ENCODE peak calls at places on chromosome 18, in seven cellular contexts. One of them, this sample, is unnamed.

GRCh38 chr18:56353676-56354260 is 284.6 kb downstream of the TXNL1 start:
- DNase-seq in stimulated activated CD4-positive, alpha-beta T cell treated with anti-CD3 and anti-CD28 coated beads, Interleukin-1b, Interleukin-23, amount 100 ng/mL, for 1 hour: no peak
- DNase-seq in NCI-H1105: no peak
- DNase-seq in PC-9: no peak
- DNase-seq in cerebellar nuclear complex: no peak
- DNase-seq in HTR-8/SVneo: no peak
- DNase-seq in NCI-H2029: no peak
- DNase-seq in this sample: no peak

GRCh38 chr18:3449702-3450357 is at the start of gene TGIF1:
- DNase-seq in PC-9: peak
- DNase-seq in NCI-H2029: peak
- DNase-seq in NCI-H1105: no peak
- DNase-seq in cerebellar nuclear complex: no peak
- DNase-seq in HTR-8/SVneo: no peak
- DNase-seq in stimulated activated CD4-positive, alpha-beta T cell treated with anti-CD3 and anti-CD28 coated beads, Interleukin-1b, Interleukin-23, amount 100 ng/mL, for 1 hour: no peak
- DNase-seq in this sample: peak

GRCh38 chr18:7598167-7599062 is 31.3 kb downstream of the PTPRM start:
- DNase-seq in PC-9: peak
- DNase-seq in HTR-8/SVneo: no peak
- DNase-seq in NCI-H1105: no peak
- DNase-seq in stimulated activated CD4-positive, alpha-beta T cell treated with anti-CD3 and anti-CD28 coated beads, Interleukin-1b, Interleukin-23, amount 100 ng/mL, for 1 hour: no peak
- DNase-seq in cerebellar nuclear complex: no peak
- DNase-seq in NCI-H2029: no peak
- DNase-seq in this sample: no peak

GRCh38 chr18:50749945-50750344 is 69.9 kb downstream of the MRO start:
- DNase-seq in HTR-8/SVneo: no peak
- DNase-seq in NCI-H2029: no peak
- DNase-seq in stimulated activated CD4-positive, alpha-beta T cell treated with anti-CD3 and anti-CD28 coated beads, Interleukin-1b, Interleukin-23, amount 100 ng/mL, for 1 hour: no peak
- DNase-seq in PC-9: no peak
- DNase-seq in NCI-H1105: no peak
- DNase-seq in cerebellar nuclear complex: no peak
- DNase-seq in this sample: no peak

GRCh38 chr18:38539871-38540270 is 974.3 kb upstream of the CELF4 start:
- DNase-seq in stimulated activated CD4-positive, alpha-beta T cell treated with anti-CD3 and anti-CD28 coated beads, Interleukin-1b, Interleukin-23, amount 100 ng/mL, for 1 hour: no peak
- DNase-seq in NCI-H2029: no peak
- DNase-seq in cerebellar nuclear complex: no peak
- DNase-seq in NCI-H1105: no peak
- DNase-seq in HTR-8/SVneo: no peak
- DNase-seq in PC-9: no peak
- DNase-seq in this sample: no peak

GRCh38 chr18:13338318-13338717 is 119.8 kb downstream of the LDLRAD4 start:
- DNase-seq in HTR-8/SVneo: no peak
- DNase-seq in stimulated activated CD4-positive, alpha-beta T cell treated with anti-CD3 and anti-CD28 coated beads, Interleukin-1b, Interleukin-23, amount 100 ng/mL, for 1 hour: no peak
- DNase-seq in NCI-H1105: no peak
- DNase-seq in NCI-H2029: no peak
- DNase-seq in PC-9: no peak
- DNase-seq in cerebellar nuclear complex: no peak
- DNase-seq in this sample: no peak

GRCh38 chr18:26547302-26548143 is 830 bp downstream of the KCTD1 start:
- DNase-seq in stimulated activated CD4-positive, alpha-beta T cell treated with anti-CD3 and anti-CD28 coated beads, Interleukin-1b, Interleukin-23, amount 100 ng/mL, for 1 hour: no peak
- DNase-seq in NCI-H1105: no peak
- DNase-seq in PC-9: no peak
- DNase-seq in NCI-H2029: no peak
- DNase-seq in HTR-8/SVneo: no peak
- DNase-seq in cerebellar nuclear complex: no peak
- DNase-seq in this sample: no peak

GRCh38 chr18:10343778-10344177 is 110.7 kb upstream of the APCDD1 start:
- DNase-seq in NCI-H2029: no peak
- DNase-seq in NCI-H1105: no peak
- DNase-seq in cerebellar nuclear complex: no peak
- DNase-seq in PC-9: no peak
- DNase-seq in stimulated activated CD4-positive, alpha-beta T cell treated with anti-CD3 and anti-CD28 coated beads, Interleukin-1b, Interleukin-23, amount 100 ng/mL, for 1 hour: no peak
- DNase-seq in HTR-8/SVneo: no peak
- DNase-seq in this sample: no peak

GRCh38 chr18:22197668-22198067 is 28.3 kb downstream of the GATA6 start:
- DNase-seq in NCI-H2029: no peak
- DNase-seq in cerebellar nuclear complex: no peak
- DNase-seq in NCI-H1105: no peak
- DNase-seq in HTR-8/SVneo: no peak
- DNase-seq in stimulated activated CD4-positive, alpha-beta T cell treated with anti-CD3 and anti-CD28 coated beads, Interleukin-1b, Interleukin-23, amount 100 ng/mL, for 1 hour: no peak
- DNase-seq in PC-9: no peak
- DNase-seq in this sample: no peak

GRCh38 chr18:74126684-74127482 is 20.8 kb downstream of the FBXO15 start:
- DNase-seq in NCI-H1105: no peak
- DNase-seq in HTR-8/SVneo: no peak
- DNase-seq in cerebellar nuclear complex: no peak
- DNase-seq in NCI-H2029: no peak
- DNase-seq in PC-9: no peak
- DNase-seq in stimulated activated CD4-positive, alpha-beta T cell treated with anti-CD3 and anti-CD28 coated beads, Interleukin-1b, Interleukin-23, amount 100 ng/mL, for 1 hour: no peak
- DNase-seq in this sample: no peak

GRCh38 chr18:3995476-3996102 is 459.5 kb downstream of the DLGAP1 start:
- DNase-seq in cerebellar nuclear complex: no peak
- DNase-seq in PC-9: no peak
- DNase-seq in HTR-8/SVneo: peak
- DNase-seq in NCI-H1105: peak
- DNase-seq in stimulated activated CD4-positive, alpha-beta T cell treated with anti-CD3 and anti-CD28 coated beads, Interleukin-1b, Interleukin-23, amount 100 ng/mL, for 1 hour: no peak
- DNase-seq in NCI-H2029: peak
- DNase-seq in this sample: peak

GRCh38 chr18:57430166-57430958 is 4.8 kb upstream of the ONECUT2 start:
- DNase-seq in PC-9: no peak
- DNase-seq in NCI-H1105: no peak
- DNase-seq in cerebellar nuclear complex: no peak
- DNase-seq in HTR-8/SVneo: no peak
- DNase-seq in NCI-H2029: no peak
- DNase-seq in stimulated activated CD4-positive, alpha-beta T cell treated with anti-CD3 and anti-CD28 coated beads, Interleukin-1b, Interleukin-23, amount 100 ng/mL, for 1 hour: no peak
- DNase-seq in this sample: no peak

GRCh38 chr18:39271654-39272053 is 1706.1 kb upstream of the CELF4 start:
- DNase-seq in NCI-H2029: no peak
- DNase-seq in cerebellar nuclear complex: no peak
- DNase-seq in stimulated activated CD4-positive, alpha-beta T cell treated with anti-CD3 and anti-CD28 coated beads, Interleukin-1b, Interleukin-23, amount 100 ng/mL, for 1 hour: no peak
- DNase-seq in PC-9: no peak
- DNase-seq in NCI-H1105: no peak
- DNase-seq in HTR-8/SVneo: no peak
- DNase-seq in this sample: no peak

GRCh38 chr18:12769136-12769535 is 66.3 kb downstream of the PSMG2 start:
- DNase-seq in cerebellar nuclear complex: no peak
- DNase-seq in NCI-H1105: no peak
- DNase-seq in PC-9: no peak
- DNase-seq in NCI-H2029: no peak
- DNase-seq in HTR-8/SVneo: no peak
- DNase-seq in stimulated activated CD4-positive, alpha-beta T cell treated with anti-CD3 and anti-CD28 coated beads, Interleukin-1b, Interleukin-23, amount 100 ng/mL, for 1 hour: no peak
- DNase-seq in this sample: no peak

GRCh38 chr18:32086866-32087265 is 4.8 kb upstream of the RNF138 start:
- DNase-seq in PC-9: no peak
- DNase-seq in NCI-H2029: no peak
- DNase-seq in cerebellar nuclear complex: no peak
- DNase-seq in stimulated activated CD4-positive, alpha-beta T cell treated with anti-CD3 and anti-CD28 coated beads, Interleukin-1b, Interleukin-23, amount 100 ng/mL, for 1 hour: no peak
- DNase-seq in HTR-8/SVneo: no peak
- DNase-seq in NCI-H1105: no peak
- DNase-seq in this sample: peak

GRCh38 chr18:75211721-75212625 is 1.4 kb downstream of the TSHZ1 start:
- DNase-seq in PC-9: no peak
- DNase-seq in stimulated activated CD4-positive, alpha-beta T cell treated with anti-CD3 and anti-CD28 coated beads, Interleukin-1b, Interleukin-23, amount 100 ng/mL, for 1 hour: no peak
- DNase-seq in HTR-8/SVneo: no peak
- DNase-seq in NCI-H1105: peak
- DNase-seq in cerebellar nuclear complex: no peak
- DNase-seq in NCI-H2029: no peak
- DNase-seq in this sample: no peak

GRCh38 chr18:47397671-47398319 is 146.3 kb upstream of the SKOR2 start:
- DNase-seq in HTR-8/SVneo: no peak
- DNase-seq in NCI-H1105: no peak
- DNase-seq in NCI-H2029: no peak
- DNase-seq in PC-9: no peak
- DNase-seq in cerebellar nuclear complex: no peak
- DNase-seq in stimulated activated CD4-positive, alpha-beta T cell treated with anti-CD3 and anti-CD28 coated beads, Interleukin-1b, Interleukin-23, amount 100 ng/mL, for 1 hour: no peak
- DNase-seq in this sample: peak

GRCh38 chr18:73735836-73736235 is 411.8 kb downstream of the FBXO15 start:
- DNase-seq in NCI-H2029: no peak
- DNase-seq in stimulated activated CD4-positive, alpha-beta T cell treated with anti-CD3 and anti-CD28 coated beads, Interleukin-1b, Interleukin-23, amount 100 ng/mL, for 1 hour: no peak
- DNase-seq in PC-9: no peak
- DNase-seq in NCI-H1105: no peak
- DNase-seq in HTR-8/SVneo: no peak
- DNase-seq in cerebellar nuclear complex: no peak
- DNase-seq in this sample: no peak

GRCh38 chr18:43012951-43013350 is 102.5 kb downstream of the RIT2 start:
- DNase-seq in NCI-H1105: no peak
- DNase-seq in stimulated activated CD4-positive, alpha-beta T cell treated with anti-CD3 and anti-CD28 coated beads, Interleukin-1b, Interleukin-23, amount 100 ng/mL, for 1 hour: no peak
- DNase-seq in cerebellar nuclear complex: no peak
- DNase-seq in PC-9: no peak
- DNase-seq in NCI-H2029: no peak
- DNase-seq in HTR-8/SVneo: no peak
- DNase-seq in this sample: no peak

GRCh38 chr18:3498705-3499451 is 48.9 kb downstream of the TGIF1 start:
- DNase-seq in cerebellar nuclear complex: no peak
- DNase-seq in HTR-8/SVneo: no peak
- DNase-seq in NCI-H1105: peak
- DNase-seq in NCI-H2029: no peak
- DNase-seq in PC-9: no peak
- DNase-seq in stimulated activated CD4-positive, alpha-beta T cell treated with anti-CD3 and anti-CD28 coated beads, Interleukin-1b, Interleukin-23, amount 100 ng/mL, for 1 hour: no peak
- DNase-seq in this sample: no peak

GRCh38 chr18:9135912-9136314 is 668 bp upstream of the ANKRD12 start:
- DNase-seq in PC-9: peak
- DNase-seq in HTR-8/SVneo: peak
- DNase-seq in NCI-H1105: peak
- DNase-seq in cerebellar nuclear complex: peak
- DNase-seq in stimulated activated CD4-positive, alpha-beta T cell treated with anti-CD3 and anti-CD28 coated beads, Interleukin-1b, Interleukin-23, amount 100 ng/mL, for 1 hour: no peak
- DNase-seq in NCI-H2029: peak
- DNase-seq in this sample: peak

GRCh38 chr18:79588636-79589481 is 90.7 kb upstream of the CTDP1 start:
- DNase-seq in cerebellar nuclear complex: no peak
- DNase-seq in HTR-8/SVneo: no peak
- DNase-seq in PC-9: no peak
- DNase-seq in stimulated activated CD4-positive, alpha-beta T cell treated with anti-CD3 and anti-CD28 coated beads, Interleukin-1b, Interleukin-23, amount 100 ng/mL, for 1 hour: no peak
- DNase-seq in NCI-H2029: no peak
- DNase-seq in NCI-H1105: peak
- DNase-seq in this sample: no peak

GRCh38 chr18:13265901-13266207 is 47.3 kb downstream of the LDLRAD4 start:
- DNase-seq in cerebellar nuclear complex: no peak
- DNase-seq in stimulated activated CD4-positive, alpha-beta T cell treated with anti-CD3 and anti-CD28 coated beads, Interleukin-1b, Interleukin-23, amount 100 ng/mL, for 1 hour: no peak
- DNase-seq in NCI-H2029: no peak
- DNase-seq in HTR-8/SVneo: no peak
- DNase-seq in NCI-H1105: no peak
- DNase-seq in PC-9: no peak
- DNase-seq in this sample: no peak

GRCh38 chr18:11548940-11549551 is 60.4 kb upstream of the SLC35G4 start:
- DNase-seq in stimulated activated CD4-positive, alpha-beta T cell treated with anti-CD3 and anti-CD28 coated beads, Interleukin-1b, Interleukin-23, amount 100 ng/mL, for 1 hour: no peak
- DNase-seq in HTR-8/SVneo: no peak
- DNase-seq in NCI-H2029: no peak
- DNase-seq in NCI-H1105: no peak
- DNase-seq in PC-9: no peak
- DNase-seq in cerebellar nuclear complex: no peak
- DNase-seq in this sample: no peak

GRCh38 chr18:72652990-72653593 is 109.0 kb upstream of the CBLN2 start:
- DNase-seq in HTR-8/SVneo: peak
- DNase-seq in NCI-H1105: peak
- DNase-seq in stimulated activated CD4-positive, alpha-beta T cell treated with anti-CD3 and anti-CD28 coated beads, Interleukin-1b, Interleukin-23, amount 100 ng/mL, for 1 hour: no peak
- DNase-seq in NCI-H2029: no peak
- DNase-seq in cerebellar nuclear complex: no peak
- DNase-seq in PC-9: peak
- DNase-seq in this sample: no peak

This sample was measured in HCT116.